ENCODE peak calls at places on chromosomes 16 and 17, in seven cellular contexts. L, K, Z, J, N, B and G are unnamed samples.
A peak's percentile ranks its signal among the peaks of the same experiment; 100 is the strongest.

GRCh38 chr16:27458987-27459688 is 57.2 kb downstream of the IL21R start:
- DNase-seq in L (no peak), B (no peak), J (no peak), Z (no peak), N (no peak), K (no peak), G (no peak)

GRCh38 chr16:65123846-65124513 is 2.1 kb upstream of the CDH11 start:
- DNase-seq in Z (no peak), B (no peak), J (no peak), N (peak; percentile 50), K (no peak), L (no peak), G (no peak)

GRCh38 chr17:79839363-79840203 is at the start of gene CBX4:
- DNase-seq in L (peak; percentile 78), K (peak; percentile 100), N (peak; percentile 92), Z (peak; percentile 92), B (peak; percentile 93), J (peak; percentile 82), G (peak; percentile 47)

GRCh38 chr16:89705006-89705405 is 3.5 kb upstream of the SPATA2L start:
- DNase-seq in B (no peak), K (no peak), L (no peak), N (no peak), Z (no peak), J (no peak), G (no peak)

GRCh38 chr17:37446027-37446426 is 39.3 kb downstream of the TADA2A start:
- DNase-seq in N (no peak), B (no peak), K (no peak), J (no peak), Z (no peak), L (no peak), G (no peak)

GRCh38 chr17:79683365-79683764 is 47.4 kb upstream of the ENPP7 start:
- DNase-seq in Z (no peak), L (no peak), N (no peak), J (no peak), B (no peak), K (no peak), G (no peak)

GRCh38 chr16:88315543-88316105 is 67.1 kb upstream of the ZNF469 start:
- DNase-seq in K (peak; percentile 69), Z (no peak), N (peak; percentile 82), L (peak; percentile 39), B (no peak), J (no peak), G (no peak)

GRCh38 chr16:23700509-23700908 is 12.5 kb downstream of the ERN2 start:
- DNase-seq in K (no peak), N (no peak), Z (no peak), L (no peak), J (no peak), B (no peak), G (no peak)

GRCh38 chr16:66717112-66717675 is 20.7 kb upstream of the CMTM4 start:
- DNase-seq in K (peak; percentile 85), B (no peak), J (no peak), Z (no peak), L (peak; percentile 48), N (peak; percentile 72), G (no peak)

GRCh38 chr17:7327501-7327900 is 1.6 kb downstream of the NEURL4 start:
- DNase-seq in L (no peak), Z (no peak), K (no peak), J (no peak), N (no peak), B (no peak), G (no peak)

GRCh38 chr17:63305857-63306256 is 140.2 kb downstream of the CYB561 start:
- DNase-seq in K (no peak), B (no peak), Z (no peak), J (no peak), L (no peak), N (no peak), G (no peak)

GRCh38 chr17:47738178-47738577 is 5.1 kb downstream of the TBX21 start:
- DNase-seq in Z (no peak), N (no peak), J (no peak), B (no peak), K (no peak), L (no peak), G (no peak)

GRCh38 chr16:77897038-77897437 is 108.7 kb downstream of the VAT1L start:
- DNase-seq in J (no peak), K (no peak), Z (no peak), B (no peak), L (no peak), N (peak; percentile 46), G (no peak)